ENCODE peak calls at places on chromosomes 12 and 14, in six cellular contexts. G is endodermal cell, J is heart right ventricle, H is fibroblast of mammary gland, P is lower lobe of right lung, L is pancreas. F is an unnamed sample.

GRCh38 chr14:41606249-41607118 is at the start of gene LRFN5:
- DNase-seq in P (no peak), J (peak), L (peak), G (peak), H (peak), F (no peak)

GRCh38 chr12:58503731-58504520 is 416.4 kb downstream of the LRIG3 start:
- DNase-seq in J (no peak), G (no peak), H (peak), L (no peak), P (no peak), F (no peak)

GRCh38 chr12:508795-509194 is 49.1 kb downstream of the B4GALNT3 start:
- DNase-seq in L (no peak), H (no peak), G (peak), J (no peak), P (no peak), F (peak)

GRCh38 chr12:33310471-33310870 is 129.1 kb downstream of the SYT10 start:
- DNase-seq in G (no peak), P (no peak), J (no peak), L (no peak), H (no peak), F (no peak)

GRCh38 chr12:17661250-17661649 is 428.7 kb downstream of the RERGL start:
- DNase-seq in H (no peak), J (no peak), L (no peak), P (no peak), G (no peak), F (no peak)

GRCh38 chr14:102906616-102907302 is 15.7 kb upstream of the AMN start:
- DNase-seq in P (no peak), J (no peak), G (no peak), L (no peak), H (no peak), F (no peak)

GRCh38 chr12:64609543-64610091 is 678 bp upstream of the RASSF3 start:
- DNase-seq in H (peak), L (no peak), J (no peak), P (no peak), G (no peak), F (no peak)

GRCh38 chr12:57094194-57095160 is 5.6 kb downstream of the NAB2 start:
- DNase-seq in P (no peak), H (no peak), G (peak), L (no peak), J (no peak), F (no peak)

GRCh38 chr12:89831696-89832095 is 123.1 kb upstream of the ATP2B1 start:
- DNase-seq in L (no peak), H (no peak), G (no peak), J (no peak), P (no peak), F (peak)

GRCh38 chr14:94689985-94690400 is 77.8 kb downstream of the SERPINA3 start:
- DNase-seq in G (no peak), P (no peak), J (no peak), L (no peak), H (no peak), F (no peak)

GRCh38 chr12:85281947-85282312 is 1.9 kb downstream of the ALX1 start:
- DNase-seq in H (no peak), J (no peak), G (no peak), L (no peak), P (no peak), F (no peak)
- H3K4me3 ChIP-seq in H (no peak), J (no peak), G (peak), L (no peak), P (no peak), F (no peak)

GRCh38 chr14:65169351-65169750 is 67.0 kb upstream of the MAX start:
- DNase-seq in P (no peak), H (peak), J (no peak), G (no peak), L (no peak), F (no peak)

GRCh38 chr14:65170768-65171251 is 68.5 kb upstream of the MAX start:
- DNase-seq in H (peak), P (no peak), L (peak), G (peak), J (no peak), F (no peak)

GRCh38 chr14:65168840-65169239 is 66.5 kb upstream of the MAX start:
- DNase-seq in J (no peak), G (no peak), P (no peak), L (no peak), H (peak), F (no peak)

GRCh38 chr14:65167072-65167645 is 64.8 kb upstream of the MAX start:
- DNase-seq in P (no peak), G (no peak), J (no peak), L (no peak), H (no peak), F (no peak)

DNA sequence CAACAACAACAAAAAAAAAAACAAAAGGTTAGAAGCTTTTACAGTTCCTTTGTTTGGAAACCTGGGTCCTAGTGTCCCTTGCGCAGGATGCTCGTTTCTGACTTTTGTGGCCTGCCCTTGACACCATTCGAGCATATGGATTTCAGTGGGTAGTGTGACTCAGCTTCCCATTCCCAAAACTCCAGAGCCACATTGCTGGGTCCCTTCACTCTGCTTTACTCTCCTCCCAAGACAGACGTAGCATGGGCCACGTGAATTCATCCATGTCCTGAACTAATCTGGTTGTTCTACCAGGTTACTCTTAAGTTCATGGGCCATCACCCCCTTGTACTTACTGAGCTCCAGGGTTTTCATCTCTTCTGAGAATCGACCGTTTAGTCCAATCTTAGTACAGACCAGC is 68.0 kb upstream of the MAX start:
- DNase-seq in P (no peak), G (no peak), L (no peak), H (no peak), J (no peak), F (no peak)
- H3K4me3 ChIP-seq in P (no peak), G (no peak), L (no peak), H (peak), J (no peak), F (no peak)

DNA sequence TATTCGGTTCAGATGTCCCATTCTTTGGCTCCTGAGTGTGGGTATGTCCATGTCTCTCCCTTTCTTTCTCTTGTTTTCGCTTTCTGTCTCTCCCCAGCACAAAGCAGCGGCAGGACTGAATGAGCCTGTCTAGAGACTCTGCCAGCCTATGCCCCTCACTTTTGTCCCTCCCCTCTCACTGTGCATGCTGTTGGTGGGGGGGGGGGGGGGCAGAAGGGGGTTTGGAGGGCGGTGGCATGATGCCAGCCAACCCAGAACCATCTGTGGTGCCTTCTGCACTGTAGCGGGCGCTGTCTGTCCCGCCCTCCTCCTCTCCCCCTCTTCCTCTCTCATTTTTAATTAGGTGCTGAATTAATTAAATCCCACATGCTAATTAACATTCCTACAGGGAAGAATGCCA is 17.7 kb downstream of the NGDN start:
- DNase-seq in G (no peak), J (no peak), H (no peak), L (no peak), P (no peak), F (no peak)
- H3K4me3 ChIP-seq in G (no peak), J (no peak), H (no peak), L (no peak), P (no peak), F (no peak)

DNA sequence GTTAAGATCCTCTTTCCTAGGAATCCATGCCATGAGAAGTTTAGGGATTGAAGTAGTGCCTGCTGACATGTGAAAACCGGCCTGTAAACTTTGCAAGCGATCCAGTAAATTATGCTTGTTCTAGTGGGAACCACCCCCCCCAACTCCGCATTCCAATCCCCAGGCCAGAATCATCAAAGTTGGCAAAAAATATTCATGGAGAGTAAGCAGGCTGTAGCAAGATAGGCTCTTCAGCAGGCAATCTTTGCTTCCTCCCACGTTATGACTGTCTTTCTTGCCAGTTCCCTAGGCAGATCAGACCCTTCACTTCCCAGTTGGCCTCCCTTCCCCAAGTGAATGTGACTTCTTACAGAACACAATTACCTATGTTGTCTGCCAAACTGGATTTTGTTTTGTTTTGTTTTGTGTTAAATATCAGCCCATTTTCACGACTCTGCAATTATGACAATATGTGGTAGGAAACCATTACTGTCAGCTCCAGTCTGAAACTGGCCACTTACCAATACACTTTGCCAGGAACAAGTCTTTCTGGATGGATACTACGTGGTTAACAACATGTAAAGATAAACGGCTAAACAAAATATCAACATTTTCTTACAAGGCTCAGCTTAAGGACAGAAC is 1.1 kb upstream of the PTGER2 start:
- DNase-seq in J (no peak), L (no peak), G (no peak), H (peak), P (no peak), F (no peak)
- H3K4me3 ChIP-seq in J (peak), L (no peak), G (no peak), H (peak), P (peak), F (peak)

F was measured in kidney epithelial cell.